ENCODE peak calls at places on chromosomes 16 and 17, in seven cellular contexts. One of them, this sample, is unnamed.

GRCh38 chr17:32746698-32747097 is 130.2 kb downstream of the MYO1D start:
- DNase-seq in transverse colon: no peak
- DNase-seq in A549: no peak
- DNase-seq in tibial nerve: no peak
- DNase-seq in esophagus muscularis mucosa: no peak
- DNase-seq in thyroid gland: no peak
- DNase-seq in heart left ventricle: no peak
- DNase-seq in this sample: no peak

GRCh38 chr17:82963104-82963950 is 116.1 kb upstream of the METRNL start:
- DNase-seq in transverse colon: peak
- DNase-seq in A549: no peak
- DNase-seq in tibial nerve: peak
- DNase-seq in esophagus muscularis mucosa: peak
- DNase-seq in thyroid gland: peak
- DNase-seq in heart left ventricle: peak
- DNase-seq in this sample: peak

GRCh38 chr17:17783121-17783824 is 53.5 kb downstream of the SREBF1 start:
- DNase-seq in transverse colon: peak
- DNase-seq in A549: no peak
- DNase-seq in tibial nerve: no peak
- DNase-seq in esophagus muscularis mucosa: no peak
- DNase-seq in thyroid gland: peak
- DNase-seq in heart left ventricle: peak
- DNase-seq in this sample: peak

GRCh38 chr17:66230918-66231543 is 1.8 kb upstream of the APOH start:
- DNase-seq in transverse colon: no peak
- DNase-seq in A549: no peak
- DNase-seq in tibial nerve: no peak
- DNase-seq in esophagus muscularis mucosa: no peak
- DNase-seq in thyroid gland: no peak
- DNase-seq in heart left ventricle: no peak
- DNase-seq in this sample: no peak

GRCh38 chr16:89495121-89495520 is 4.8 kb upstream of the ANKRD11 start:
- DNase-seq in transverse colon: no peak
- DNase-seq in A549: no peak
- DNase-seq in tibial nerve: no peak
- DNase-seq in esophagus muscularis mucosa: no peak
- DNase-seq in thyroid gland: no peak
- DNase-seq in heart left ventricle: no peak
- DNase-seq in this sample: no peak

GRCh38 chr16:89422905-89423630 is 67.3 kb downstream of the ANKRD11 start:
- DNase-seq in transverse colon: no peak
- DNase-seq in A549: no peak
- DNase-seq in tibial nerve: no peak
- DNase-seq in esophagus muscularis mucosa: no peak
- DNase-seq in thyroid gland: peak
- DNase-seq in heart left ventricle: no peak
- DNase-seq in this sample: no peak

GRCh38 chr17:73349138-73349537 is 37.3 kb upstream of the CDC42EP4 start:
- DNase-seq in transverse colon: no peak
- DNase-seq in A549: no peak
- DNase-seq in tibial nerve: no peak
- DNase-seq in esophagus muscularis mucosa: no peak
- DNase-seq in thyroid gland: no peak
- DNase-seq in heart left ventricle: no peak
- DNase-seq in this sample: no peak

GRCh38 chr16:27177031-27177774 is 26.1 kb upstream of the KDM8 start:
- DNase-seq in transverse colon: no peak
- DNase-seq in A549: no peak
- DNase-seq in tibial nerve: no peak
- DNase-seq in esophagus muscularis mucosa: no peak
- DNase-seq in thyroid gland: no peak
- DNase-seq in heart left ventricle: no peak
- DNase-seq in this sample: no peak

GRCh38 chr17:57678393-57678792 is 66.7 kb downstream of the CCDC182 start:
- DNase-seq in transverse colon: no peak
- DNase-seq in A549: no peak
- DNase-seq in tibial nerve: no peak
- DNase-seq in esophagus muscularis mucosa: no peak
- DNase-seq in thyroid gland: no peak
- DNase-seq in heart left ventricle: no peak
- DNase-seq in this sample: no peak

GRCh38 chr17:55496094-55496881 is 15.0 kb downstream of the SMIM36 start:
- DNase-seq in transverse colon: peak
- DNase-seq in A549: peak
- DNase-seq in tibial nerve: no peak
- DNase-seq in esophagus muscularis mucosa: no peak
- DNase-seq in thyroid gland: no peak
- DNase-seq in heart left ventricle: no peak
- DNase-seq in this sample: no peak

GRCh38 chr16:58471209-58471975 is 28.6 kb upstream of the NDRG4 start:
- DNase-seq in transverse colon: no peak
- DNase-seq in A549: no peak
- DNase-seq in tibial nerve: no peak
- DNase-seq in esophagus muscularis mucosa: no peak
- DNase-seq in thyroid gland: no peak
- DNase-seq in heart left ventricle: peak
- DNase-seq in this sample: no peak

GRCh38 chr17:65533056-65533745 is 28.2 kb downstream of the AXIN2 start:
- DNase-seq in transverse colon: no peak
- DNase-seq in A549: no peak
- DNase-seq in tibial nerve: no peak
- DNase-seq in esophagus muscularis mucosa: no peak
- DNase-seq in thyroid gland: no peak
- DNase-seq in heart left ventricle: no peak
- DNase-seq in this sample: no peak

DNA sequence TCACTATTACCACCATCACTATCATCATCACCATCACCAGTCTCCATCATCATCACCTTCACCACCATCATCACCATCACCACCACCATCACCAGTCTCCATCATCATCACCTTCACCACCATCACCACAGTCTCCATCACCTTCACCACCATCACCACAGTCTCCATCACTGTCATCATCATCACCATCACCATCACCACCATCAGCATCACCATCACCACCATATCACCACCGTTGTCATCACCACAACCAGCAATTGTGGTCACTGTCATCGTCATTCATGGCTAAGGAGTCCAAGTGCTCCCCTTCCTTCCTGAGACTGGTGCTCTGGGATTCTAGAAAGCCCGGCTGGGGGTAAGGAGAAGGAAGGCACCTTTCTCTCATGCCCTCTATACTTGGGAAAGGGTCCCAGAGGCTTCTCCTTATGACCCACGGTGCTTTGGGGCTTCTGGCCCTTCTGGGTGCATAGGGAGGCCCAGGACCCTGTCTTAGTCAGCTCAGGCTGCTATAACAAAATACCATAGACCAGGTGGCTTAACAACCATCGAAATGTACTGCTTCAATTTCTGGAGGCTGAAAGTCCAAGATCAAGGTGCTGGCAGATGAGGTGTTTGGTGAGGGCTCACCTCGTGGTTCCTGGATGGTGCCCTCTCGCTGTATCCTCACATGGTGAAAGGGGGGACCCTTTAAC is 93.4 kb upstream of the GSE1 start:
- DNase-seq in transverse colon: no peak
- DNase-seq in A549: no peak
- DNase-seq in tibial nerve: no peak
- DNase-seq in esophagus muscularis mucosa: no peak
- DNase-seq in thyroid gland: no peak
- DNase-seq in heart left ventricle: no peak
- DNase-seq in this sample: no peak
- TF ChIP-seq POLR2A in transverse colon: no peak
- TF ChIP-seq POLR2A in A549: no peak
- TF ChIP-seq POLR2A in tibial nerve: no peak
- TF ChIP-seq POLR2A in esophagus muscularis mucosa: no peak
- TF ChIP-seq POLR2A in thyroid gland: no peak
- TF ChIP-seq POLR2A in heart left ventricle: no peak
- TF ChIP-seq POLR2A in this sample: no peak

GRCh38 chr17:8189711-8190477 is at the start of gene BORCS6:
- DNase-seq in transverse colon: peak
- DNase-seq in A549: peak
- DNase-seq in tibial nerve: peak
- DNase-seq in esophagus muscularis mucosa: peak
- DNase-seq in thyroid gland: peak
- DNase-seq in heart left ventricle: peak
- DNase-seq in this sample: peak
- TF ChIP-seq CTCF in transverse colon: no peak
- TF ChIP-seq CTCF in A549: peak
- TF ChIP-seq CTCF in tibial nerve: no peak
- TF ChIP-seq CTCF in esophagus muscularis mucosa: peak
- TF ChIP-seq CTCF in thyroid gland: no peak
- TF ChIP-seq CTCF in heart left ventricle: no peak
- TF ChIP-seq CTCF in this sample: peak

DNA sequence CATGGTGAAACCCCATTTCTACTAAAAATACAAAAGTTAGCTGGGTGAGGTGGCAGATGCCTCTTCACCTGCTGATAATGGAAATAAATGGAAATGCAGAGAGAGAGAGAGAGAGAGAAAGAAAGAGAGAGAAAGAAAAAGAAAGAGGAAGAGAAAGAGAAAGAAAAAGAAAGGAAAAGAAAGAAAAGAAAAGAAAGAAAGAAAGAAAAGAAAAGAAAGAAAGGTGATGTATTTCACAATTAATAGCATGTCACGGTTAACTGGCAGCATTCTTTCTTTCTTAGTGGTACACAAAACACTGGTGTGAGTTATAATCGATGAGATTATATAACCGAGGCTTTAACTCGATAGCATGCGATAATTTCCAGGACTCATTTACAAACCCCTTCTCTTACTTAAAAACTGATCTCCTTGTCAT is 3.2 kb downstream of the ACOX1 start:
- DNase-seq in transverse colon: no peak
- DNase-seq in A549: no peak
- DNase-seq in tibial nerve: no peak
- DNase-seq in esophagus muscularis mucosa: no peak
- DNase-seq in thyroid gland: no peak
- DNase-seq in heart left ventricle: no peak
- DNase-seq in this sample: no peak
- TF ChIP-seq POLR2A in transverse colon: no peak
- TF ChIP-seq POLR2A in A549: no peak
- TF ChIP-seq POLR2A in tibial nerve: no peak
- TF ChIP-seq POLR2A in esophagus muscularis mucosa: no peak
- TF ChIP-seq POLR2A in thyroid gland: no peak
- TF ChIP-seq POLR2A in heart left ventricle: no peak
- TF ChIP-seq POLR2A in this sample: no peak

DNA sequence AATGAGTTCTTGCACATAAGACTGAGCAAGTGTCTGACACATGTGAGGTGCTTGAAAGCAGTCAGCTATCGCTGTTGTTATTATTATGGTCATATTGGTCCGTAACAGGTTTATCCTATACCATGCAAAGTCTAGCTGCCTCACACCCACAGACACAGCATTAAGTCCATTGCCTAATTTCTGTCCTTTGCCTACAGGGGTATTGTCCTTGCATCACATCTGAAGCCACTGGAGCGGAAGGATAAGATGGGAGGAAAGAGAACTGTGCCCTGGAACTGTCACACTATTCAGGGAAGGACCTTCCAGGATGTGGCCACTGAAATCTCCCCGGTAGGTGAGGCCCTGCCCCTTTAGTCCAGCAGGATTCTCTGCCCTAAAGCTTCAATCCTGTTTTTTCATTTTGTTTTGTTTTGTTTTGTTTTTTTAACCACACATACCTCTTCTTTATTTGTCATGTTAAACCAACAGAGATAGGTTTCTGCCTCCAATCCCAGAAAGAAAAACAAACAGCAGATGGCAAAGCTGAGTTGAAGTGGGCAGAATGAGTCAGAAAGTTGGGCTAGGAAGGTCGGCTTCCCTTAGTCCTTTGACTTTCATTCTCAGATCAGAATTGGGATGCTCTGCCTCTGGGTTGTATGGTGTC is 2.2 kb upstream of the EFTUD2 start:
- DNase-seq in transverse colon: no peak
- DNase-seq in A549: no peak
- DNase-seq in tibial nerve: no peak
- DNase-seq in esophagus muscularis mucosa: no peak
- DNase-seq in thyroid gland: peak
- DNase-seq in heart left ventricle: no peak
- DNase-seq in this sample: no peak
- TF ChIP-seq CTCF in transverse colon: no peak
- TF ChIP-seq CTCF in A549: no peak
- TF ChIP-seq CTCF in tibial nerve: no peak
- TF ChIP-seq CTCF in esophagus muscularis mucosa: no peak
- TF ChIP-seq CTCF in thyroid gland: no peak
- TF ChIP-seq CTCF in heart left ventricle: no peak
- TF ChIP-seq CTCF in this sample: no peak

DNA sequence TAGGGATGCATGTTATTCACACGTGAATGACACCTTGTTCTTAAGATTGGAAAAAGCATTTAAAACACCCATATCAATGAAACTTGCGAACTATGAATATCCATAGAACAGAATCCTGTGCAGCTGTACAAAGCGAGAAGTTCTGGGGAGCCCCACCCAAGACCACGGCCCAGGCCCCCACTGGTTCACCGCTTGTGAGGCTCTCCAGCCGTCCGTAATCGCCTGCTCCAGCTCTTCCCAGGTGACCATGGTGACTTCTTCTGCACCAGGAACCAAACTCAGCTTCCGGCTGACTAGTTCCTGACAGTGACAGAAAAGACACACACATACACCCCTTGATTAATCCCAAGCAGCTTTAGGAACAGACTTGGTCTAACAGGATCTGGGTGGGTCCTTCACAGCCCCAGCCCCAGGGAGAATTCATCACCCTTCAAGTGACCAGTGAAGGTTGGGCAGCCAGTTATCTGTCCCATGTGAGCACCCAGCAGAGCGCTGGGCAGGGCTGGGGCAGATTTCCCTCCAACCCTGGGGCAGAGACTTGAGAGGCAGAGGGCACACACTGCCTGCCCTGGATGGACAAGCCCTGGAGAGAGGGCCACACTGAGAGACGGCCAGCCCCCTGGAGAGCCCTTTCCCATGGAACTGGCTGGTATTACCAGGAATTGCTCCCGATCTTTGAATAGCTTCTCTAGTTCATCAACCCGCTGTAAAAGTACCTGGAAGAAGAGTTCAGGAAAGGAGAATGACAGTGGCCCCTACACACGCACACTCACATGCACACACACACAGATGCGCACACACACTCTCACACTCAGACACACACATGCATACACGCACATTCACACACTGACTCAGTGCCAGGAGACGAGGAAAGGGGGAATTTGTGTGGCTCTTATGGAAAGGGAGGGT is 3.6 kb downstream of the QRICH2 start:
- DNase-seq in transverse colon: no peak
- DNase-seq in A549: no peak
- DNase-seq in tibial nerve: no peak
- DNase-seq in esophagus muscularis mucosa: no peak
- DNase-seq in thyroid gland: no peak
- DNase-seq in heart left ventricle: no peak
- DNase-seq in this sample: no peak
- TF ChIP-seq POLR2A in transverse colon: no peak
- TF ChIP-seq POLR2A in A549: no peak
- TF ChIP-seq POLR2A in tibial nerve: no peak
- TF ChIP-seq POLR2A in esophagus muscularis mucosa: no peak
- TF ChIP-seq POLR2A in thyroid gland: no peak
- TF ChIP-seq POLR2A in heart left ventricle: no peak
- TF ChIP-seq POLR2A in this sample: no peak

DNA sequence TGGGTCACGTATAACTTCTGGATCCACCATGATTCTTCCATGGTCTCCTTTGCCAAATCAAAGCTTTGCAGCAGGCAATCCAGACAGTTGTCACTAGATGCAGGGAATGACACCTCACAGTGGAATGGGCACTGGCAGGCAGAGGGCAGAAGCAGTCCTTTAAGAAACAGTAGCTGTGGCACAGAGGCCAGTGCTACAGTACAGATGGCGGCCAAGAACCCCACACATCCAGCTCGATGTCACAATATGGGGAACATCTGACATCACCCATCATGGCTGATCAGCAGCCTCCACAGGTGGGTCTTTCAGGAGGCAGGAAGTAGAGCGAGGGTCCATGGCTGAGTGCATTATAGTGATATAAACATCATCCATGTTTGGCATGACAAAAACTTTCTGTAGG is 18.8 kb upstream of the ERN1 start:
- DNase-seq in transverse colon: no peak
- DNase-seq in A549: no peak
- DNase-seq in tibial nerve: no peak
- DNase-seq in esophagus muscularis mucosa: no peak
- DNase-seq in thyroid gland: peak
- DNase-seq in heart left ventricle: peak
- DNase-seq in this sample: no peak
- TF ChIP-seq CTCF in transverse colon: no peak
- TF ChIP-seq CTCF in A549: no peak
- TF ChIP-seq CTCF in tibial nerve: no peak
- TF ChIP-seq CTCF in esophagus muscularis mucosa: no peak
- TF ChIP-seq CTCF in thyroid gland: peak
- TF ChIP-seq CTCF in heart left ventricle: peak
- TF ChIP-seq CTCF in this sample: peak

This sample was measured in prostate gland.